ENCODE peak calls at places on chromosomes 16 and 17, in six cellular contexts. One of them, this sample, is unnamed.

GRCh38 chr17:43940630-43941029 is 1.6 kb downstream of the PPY start:
- DNase-seq in IMR-90: peak; percentile 35
- DNase-seq in mucosa of descending colon: no peak
- DNase-seq in tibial artery: no peak
- DNase-seq in breast epithelium: no peak
- DNase-seq in DND-41: peak; percentile 54
- DNase-seq in this sample: no peak

GRCh38 chr17:14775761-14776492 is 475.0 kb downstream of the HS3ST3B1 start:
- DNase-seq in mucosa of descending colon: no peak
- DNase-seq in IMR-90: no peak
- DNase-seq in breast epithelium: no peak
- DNase-seq in tibial artery: no peak
- DNase-seq in DND-41: no peak
- DNase-seq in this sample: no peak

GRCh38 chr17:9239260-9239820 is 218.0 kb downstream of the NTN1 start:
- DNase-seq in mucosa of descending colon: peak; percentile 76
- DNase-seq in DND-41: no peak
- DNase-seq in breast epithelium: no peak
- DNase-seq in tibial artery: no peak
- DNase-seq in IMR-90: no peak
- DNase-seq in this sample: no peak

GRCh38 chr16:79600636-79601091 is at the start of gene MAF:
- DNase-seq in DND-41: peak; percentile 83
- DNase-seq in mucosa of descending colon: peak; percentile 95
- DNase-seq in breast epithelium: peak; percentile 92
- DNase-seq in tibial artery: peak; percentile 94
- DNase-seq in IMR-90: peak; percentile 24
- DNase-seq in this sample: peak; percentile 67

GRCh38 chr17:2854662-2855061 is 58.4 kb downstream of the RAP1GAP2 start:
- DNase-seq in IMR-90: no peak
- DNase-seq in DND-41: no peak
- DNase-seq in tibial artery: no peak
- DNase-seq in breast epithelium: no peak
- DNase-seq in mucosa of descending colon: no peak
- DNase-seq in this sample: no peak

GRCh38 chr17:82328141-82328993 is 5.2 kb downstream of the SECTM1 start:
- DNase-seq in tibial artery: no peak
- DNase-seq in IMR-90: no peak
- DNase-seq in breast epithelium: no peak
- DNase-seq in DND-41: no peak
- DNase-seq in mucosa of descending colon: peak; percentile 91
- DNase-seq in this sample: no peak

GRCh38 chr16:88510091-88510719 is 57.1 kb downstream of the ZFPM1 start:
- DNase-seq in IMR-90: no peak
- DNase-seq in tibial artery: no peak
- DNase-seq in DND-41: no peak
- DNase-seq in mucosa of descending colon: no peak
- DNase-seq in breast epithelium: no peak
- DNase-seq in this sample: no peak

GRCh38 chr17:50534222-50534978 is 1.9 kb downstream of the EPN3 start:
- DNase-seq in mucosa of descending colon: peak; percentile 84
- DNase-seq in breast epithelium: no peak
- DNase-seq in DND-41: no peak
- DNase-seq in IMR-90: no peak
- DNase-seq in tibial artery: no peak
- DNase-seq in this sample: no peak

GRCh38 chr16:85376292-85377095 is 236.6 kb upstream of the GSE1 start:
- DNase-seq in tibial artery: peak; percentile 89
- DNase-seq in breast epithelium: peak; percentile 69
- DNase-seq in mucosa of descending colon: peak; percentile 73
- DNase-seq in IMR-90: no peak
- DNase-seq in DND-41: no peak
- DNase-seq in this sample: no peak

GRCh38 chr16:20720251-20720650 is 21.4 kb downstream of the THUMPD1 start:
- DNase-seq in DND-41: no peak
- DNase-seq in tibial artery: no peak
- DNase-seq in IMR-90: no peak
- DNase-seq in mucosa of descending colon: no peak
- DNase-seq in breast epithelium: no peak
- DNase-seq in this sample: no peak

GRCh38 chr16:83992624-83993023 is 24.6 kb downstream of the NECAB2 start:
- DNase-seq in DND-41: no peak
- DNase-seq in IMR-90: peak; percentile 71
- DNase-seq in mucosa of descending colon: no peak
- DNase-seq in breast epithelium: peak; percentile 51
- DNase-seq in tibial artery: no peak
- DNase-seq in this sample: no peak

GRCh38 chr17:29772981-29773380 is 150.3 kb upstream of the CORO6 start:
- DNase-seq in tibial artery: no peak
- DNase-seq in breast epithelium: no peak
- DNase-seq in IMR-90: no peak
- DNase-seq in mucosa of descending colon: no peak
- DNase-seq in DND-41: no peak
- DNase-seq in this sample: no peak

GRCh38 chr16:53085539-53086450 is 31.0 kb downstream of the CHD9 start:
- DNase-seq in breast epithelium: no peak
- DNase-seq in tibial artery: no peak
- DNase-seq in mucosa of descending colon: no peak
- DNase-seq in DND-41: no peak
- DNase-seq in IMR-90: no peak
- DNase-seq in this sample: no peak

GRCh38 chr16:31361201-31362110 is 6.5 kb downstream of the ITGAX start:
- DNase-seq in breast epithelium: no peak
- DNase-seq in mucosa of descending colon: no peak
- DNase-seq in DND-41: no peak
- DNase-seq in tibial artery: peak; percentile 57
- DNase-seq in IMR-90: no peak
- DNase-seq in this sample: no peak

GRCh38 chr17:79049821-79050220 is 24.8 kb upstream of the ENGASE start:
- DNase-seq in IMR-90: no peak
- DNase-seq in DND-41: no peak
- DNase-seq in mucosa of descending colon: no peak
- DNase-seq in breast epithelium: no peak
- DNase-seq in tibial artery: no peak
- DNase-seq in this sample: no peak

GRCh38 chr16:88920618-88921602 is 54.5 kb upstream of the PABPN1L start:
- DNase-seq in IMR-90: peak; percentile 61
- DNase-seq in breast epithelium: no peak
- DNase-seq in mucosa of descending colon: peak; percentile 78
- DNase-seq in DND-41: no peak
- DNase-seq in tibial artery: no peak
- DNase-seq in this sample: no peak

GRCh38 chr16:31246296-31246695 is 13.5 kb upstream of the ITGAM start:
- DNase-seq in mucosa of descending colon: no peak
- DNase-seq in DND-41: no peak
- DNase-seq in tibial artery: no peak
- DNase-seq in IMR-90: no peak
- DNase-seq in breast epithelium: no peak
- DNase-seq in this sample: no peak

GRCh38 chr17:57356153-57356721 is 99.9 kb downstream of the MSI2 start:
- DNase-seq in breast epithelium: no peak
- DNase-seq in mucosa of descending colon: no peak
- DNase-seq in DND-41: no peak
- DNase-seq in tibial artery: no peak
- DNase-seq in IMR-90: no peak
- DNase-seq in this sample: no peak

GRCh38 chr16:4351880-4352279 is 759 bp upstream of the PAM16 start:
- DNase-seq in breast epithelium: no peak
- DNase-seq in tibial artery: no peak
- DNase-seq in mucosa of descending colon: no peak
- DNase-seq in IMR-90: peak; percentile 57
- DNase-seq in DND-41: no peak
- DNase-seq in this sample: peak; percentile 17

GRCh38 chr16:77322757-77323156 is 112.1 kb downstream of the ADAMTS18 start:
- DNase-seq in tibial artery: no peak
- DNase-seq in breast epithelium: no peak
- DNase-seq in IMR-90: no peak
- DNase-seq in DND-41: no peak
- DNase-seq in mucosa of descending colon: no peak
- DNase-seq in this sample: no peak

GRCh38 chr17:74928786-74929185 is 4.7 kb downstream of the OTOP2 start:
- DNase-seq in breast epithelium: no peak
- DNase-seq in tibial artery: no peak
- DNase-seq in mucosa of descending colon: no peak
- DNase-seq in IMR-90: no peak
- DNase-seq in DND-41: no peak
- DNase-seq in this sample: no peak

GRCh38 chr17:17741346-17742023 is 60.2 kb downstream of the RAI1 start:
- DNase-seq in tibial artery: no peak
- DNase-seq in mucosa of descending colon: no peak
- DNase-seq in IMR-90: no peak
- DNase-seq in breast epithelium: peak; percentile 64
- DNase-seq in DND-41: no peak
- DNase-seq in this sample: no peak

GRCh38 chr16:50611332-50611934 is 63.2 kb downstream of the NKD1 start:
- DNase-seq in tibial artery: no peak
- DNase-seq in mucosa of descending colon: peak; percentile 26
- DNase-seq in breast epithelium: no peak
- DNase-seq in IMR-90: peak; percentile 6
- DNase-seq in DND-41: no peak
- DNase-seq in this sample: no peak

GRCh38 chr16:87391324-87391949 is 699 bp upstream of the MAP1LC3B start:
- DNase-seq in mucosa of descending colon: peak; percentile 84
- DNase-seq in DND-41: no peak
- DNase-seq in tibial artery: peak; percentile 87
- DNase-seq in IMR-90: no peak
- DNase-seq in breast epithelium: no peak
- DNase-seq in this sample: peak; percentile 7

GRCh38 chr17:47883589-47884426 is 12.2 kb upstream of the SP2 start:
- DNase-seq in mucosa of descending colon: peak; percentile 81
- DNase-seq in IMR-90: no peak
- DNase-seq in tibial artery: no peak
- DNase-seq in DND-41: no peak
- DNase-seq in breast epithelium: peak; percentile 71
- DNase-seq in this sample: no peak

GRCh38 chr16:56797861-56798260 is 67.1 kb upstream of the SLC12A3 start:
- DNase-seq in breast epithelium: no peak
- DNase-seq in tibial artery: no peak
- DNase-seq in mucosa of descending colon: no peak
- DNase-seq in IMR-90: no peak
- DNase-seq in DND-41: no peak
- DNase-seq in this sample: no peak

GRCh38 chr16:56789360-56789759 is 59.4 kb downstream of the NUP93 start:
- DNase-seq in tibial artery: no peak
- DNase-seq in IMR-90: peak; percentile 60
- DNase-seq in breast epithelium: no peak
- DNase-seq in DND-41: peak; percentile 59
- DNase-seq in mucosa of descending colon: no peak
- DNase-seq in this sample: peak; percentile 5

GRCh38 chr16:56792960-56793359 is 63.0 kb downstream of the NUP93 start:
- DNase-seq in mucosa of descending colon: no peak
- DNase-seq in IMR-90: no peak
- DNase-seq in breast epithelium: no peak
- DNase-seq in DND-41: no peak
- DNase-seq in tibial artery: no peak
- DNase-seq in this sample: no peak

GRCh38 chr16:56795011-56795410 is 65.1 kb downstream of the NUP93 start:
- DNase-seq in DND-41: no peak
- DNase-seq in mucosa of descending colon: no peak
- DNase-seq in IMR-90: no peak
- DNase-seq in breast epithelium: no peak
- DNase-seq in tibial artery: no peak
- DNase-seq in this sample: no peak

GRCh38 chr16:56793504-56793903 is 63.6 kb downstream of the NUP93 start:
- DNase-seq in IMR-90: peak; percentile 51
- DNase-seq in mucosa of descending colon: no peak
- DNase-seq in breast epithelium: no peak
- DNase-seq in DND-41: no peak
- DNase-seq in tibial artery: no peak
- DNase-seq in this sample: no peak
- TF ChIP-seq CTCF in IMR-90: peak; percentile 68
- TF ChIP-seq CTCF in mucosa of descending colon: no peak
- TF ChIP-seq CTCF in breast epithelium: no peak
- TF ChIP-seq CTCF in DND-41: peak; percentile 47
- TF ChIP-seq CTCF in tibial artery: no peak
- TF ChIP-seq CTCF in this sample: no peak

GRCh38 chr16:12590963-12591362 is 212.7 kb downstream of the CPPED1 start:
- DNase-seq in breast epithelium: no peak
- DNase-seq in mucosa of descending colon: no peak
- DNase-seq in IMR-90: no peak
- DNase-seq in tibial artery: no peak
- DNase-seq in DND-41: no peak
- DNase-seq in this sample: no peak

GRCh38 chr16:12588510-12588909 is 215.2 kb downstream of the CPPED1 start:
- DNase-seq in breast epithelium: no peak
- DNase-seq in tibial artery: no peak
- DNase-seq in mucosa of descending colon: no peak
- DNase-seq in DND-41: no peak
- DNase-seq in IMR-90: no peak
- DNase-seq in this sample: no peak

GRCh38 chr16:12590409-12590808 is 213.3 kb downstream of the CPPED1 start:
- DNase-seq in tibial artery: no peak
- DNase-seq in mucosa of descending colon: no peak
- DNase-seq in DND-41: no peak
- DNase-seq in IMR-90: no peak
- DNase-seq in breast epithelium: no peak
- DNase-seq in this sample: no peak

GRCh38 chr16:12587646-12588277 is 215.9 kb downstream of the CPPED1 start:
- DNase-seq in mucosa of descending colon: no peak
- DNase-seq in breast epithelium: no peak
- DNase-seq in tibial artery: peak; percentile 40
- DNase-seq in DND-41: no peak
- DNase-seq in IMR-90: no peak
- DNase-seq in this sample: no peak

DNA sequence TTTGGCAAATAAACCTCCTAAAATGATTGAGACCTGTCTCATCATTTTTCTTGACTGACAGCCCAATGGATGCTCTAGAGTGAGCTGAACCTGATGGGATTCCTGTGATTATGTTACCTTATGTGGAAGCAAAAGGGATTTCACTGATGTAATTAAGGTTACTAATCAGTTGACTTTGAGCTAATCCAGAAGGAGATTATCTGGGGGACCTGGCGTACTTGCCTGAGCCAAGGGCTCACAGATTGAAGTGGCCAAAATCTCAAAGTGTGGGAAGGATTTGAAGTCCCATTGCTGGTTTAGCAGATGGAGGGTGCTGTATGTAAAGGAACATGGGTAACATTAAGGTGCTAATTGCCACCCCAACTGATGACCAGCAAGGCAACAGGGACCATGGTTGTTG is 214.0 kb downstream of the CPPED1 start:
- DNase-seq in mucosa of descending colon: no peak
- DNase-seq in IMR-90: no peak
- DNase-seq in DND-41: no peak
- DNase-seq in tibial artery: no peak
- DNase-seq in breast epithelium: no peak
- DNase-seq in this sample: no peak
- H3K9me3 ChIP-seq in mucosa of descending colon: no peaks in the 10 kb centered on the region
- H3K9me3 ChIP-seq in IMR-90: no peaks in the 10 kb centered on the region
- H3K9me3 ChIP-seq in DND-41: no peaks in the 10 kb centered on the region
- H3K9me3 ChIP-seq in tibial artery: peaks cover 8% of the 10 kb centered on the region
- H3K9me3 ChIP-seq in breast epithelium: peaks cover 9% of the 10 kb centered on the region
- H3K9me3 ChIP-seq in this sample: no peaks in the 10 kb centered on the region

GRCh38 chr16:27333104-27333503 is 19.3 kb downstream of the IL4R start:
- DNase-seq in DND-41: no peak
- DNase-seq in breast epithelium: no peak
- DNase-seq in IMR-90: no peak
- DNase-seq in mucosa of descending colon: no peak
- DNase-seq in tibial artery: no peak
- DNase-seq in this sample: no peak
- TF ChIP-seq CTCF in DND-41: no peak
- TF ChIP-seq CTCF in breast epithelium: no peak
- TF ChIP-seq CTCF in IMR-90: no peak
- TF ChIP-seq CTCF in mucosa of descending colon: no peak
- TF ChIP-seq CTCF in tibial artery: no peak
- TF ChIP-seq CTCF in this sample: no peak

GRCh38 chr16:62543516-62543915 is 507.3 kb upstream of the CDH8 start:
- DNase-seq in IMR-90: no peak
- DNase-seq in breast epithelium: no peak
- DNase-seq in mucosa of descending colon: no peak
- DNase-seq in DND-41: no peak
- DNase-seq in tibial artery: no peak
- DNase-seq in this sample: no peak
- H3K9me3 ChIP-seq in IMR-90: peaks cover 4% of the 10 kb centered on the region
- H3K9me3 ChIP-seq in breast epithelium: no peaks in the 10 kb centered on the region
- H3K9me3 ChIP-seq in mucosa of descending colon: peaks cover 4% of the 10 kb centered on the region
- H3K9me3 ChIP-seq in DND-41: no peaks in the 10 kb centered on the region
- H3K9me3 ChIP-seq in tibial artery: no peaks in the 10 kb centered on the region
- H3K9me3 ChIP-seq in this sample: no peaks in the 10 kb centered on the region